ENCODE peak calls at places on chromosomes 16 and 17, in ten cellular contexts. D is NCI-H1436 treated with DMSO at 0.1 percent for 48 hours, N is glutamatergic neuron, Y is PC-3, Q is DMS 273 treated with DMSO at 0.1 percent for 48 hours, B is stomach, W is GM03348, X is RCC 7860, P is Right ventricle myocardium superior, K is psoas muscle. J is an unnamed sample.

GRCh38 chr17:61410100-61410551 is 10.5 kb downstream of the TBX2 start:
- DNase-seq in D (no peak), K (peak), B (no peak), N (peak), X (no peak), W (no peak), P (peak), Y (no peak), Q (no peak), J (no peak)

GRCh38 chr17:68351395-68351794 is 60.1 kb downstream of the ARSG start:
- DNase-seq in B (no peak), N (no peak), Y (peak), Q (no peak), K (no peak), P (peak), D (no peak), W (no peak), X (no peak), J (no peak)

GRCh38 chr17:16281351-16281750 is 64.3 kb downstream of the PIGL start:
- DNase-seq in X (no peak), P (no peak), D (no peak), N (no peak), Q (no peak), B (no peak), Y (peak), W (peak), K (no peak), J (no peak)

GRCh38 chr17:78458739-78459335 is 80.4 kb downstream of the PGS1 start:
- DNase-seq in W (no peak), K (no peak), B (no peak), N (peak), Q (peak), D (no peak), Y (no peak), X (no peak), P (no peak), J (no peak)

GRCh38 chr16:10729649-10730048 is 14.0 kb upstream of the NUBP1 start:
- DNase-seq in B (no peak), X (peak), N (no peak), Q (peak), P (no peak), W (peak), Y (peak), D (no peak), K (peak), J (no peak)

GRCh38 chr16:10751291-10751697 is 7.7 kb downstream of the NUBP1 start:
- DNase-seq in B (no peak), X (no peak), Q (no peak), N (no peak), D (no peak), P (no peak), Y (no peak), W (no peak), K (no peak), J (no peak)

GRCh38 chr17:58569216-58569615 is 54.8 kb upstream of the MTMR4 start:
- DNase-seq in P (no peak), B (no peak), K (no peak), Q (no peak), W (no peak), Y (no peak), N (no peak), X (no peak), D (no peak), J (no peak)

GRCh38 chr17:19977360-19978205 is at the start of gene AKAP10:
- DNase-seq in W (peak), P (peak), Q (peak), N (peak), K (peak), X (peak), D (peak), B (peak), Y (peak), J (peak)

GRCh38 chr16:5056347-5056746 is 9.4 kb downstream of the C16orf89 start:
- DNase-seq in P (peak), B (peak), Q (no peak), N (peak), D (no peak), X (no peak), W (peak), K (no peak), Y (peak), J (no peak)

GRCh38 chr17:64687376-64687775 is 25.3 kb upstream of the SMURF2 start:
- DNase-seq in P (no peak), X (peak), D (no peak), N (no peak), B (no peak), Q (no peak), W (no peak), Y (no peak), K (no peak), J (no peak)

GRCh38 chr16:79215289-79215688 is 385.2 kb downstream of the MAF start:
- DNase-seq in X (no peak), P (no peak), B (no peak), Y (no peak), W (no peak), Q (no peak), D (no peak), K (no peak), N (no peak), J (no peak)

GRCh38 chr17:17822189-17822978 is 14.4 kb downstream of the SREBF1 start:
- DNase-seq in D (no peak), N (no peak), Q (no peak), P (peak), W (peak), K (peak), Y (no peak), X (no peak), B (peak), J (peak)

GRCh38 chr17:35892091-35892637 is 12.0 kb upstream of the CCL5 start:
- DNase-seq in Q (no peak), X (peak), Y (no peak), K (no peak), N (no peak), P (no peak), D (no peak), B (no peak), W (no peak), J (no peak)

GRCh38 chr16:17289671-17290070 is 181.1 kb downstream of the XYLT1 start:
- DNase-seq in W (no peak), N (no peak), B (no peak), K (no peak), Y (no peak), P (no peak), X (no peak), D (no peak), Q (no peak), J (no peak)

GRCh38 chr17:30382345-30382744 is 3.6 kb downstream of the CPD start:
- DNase-seq in K (no peak), Y (no peak), N (no peak), X (no peak), Q (no peak), W (no peak), B (no peak), P (no peak), D (no peak), J (no peak)

GRCh38 chr16:50450957-50451356 is 82.2 kb upstream of the BRD7 start:
- DNase-seq in N (no peak), K (no peak), Y (no peak), Q (no peak), X (no peak), W (no peak), B (no peak), P (no peak), D (no peak), J (no peak)

GRCh38 chr16:13923703-13924298 is 3.8 kb downstream of the ERCC4 start:
- DNase-seq in N (no peak), B (no peak), K (no peak), X (peak), Q (peak), W (peak), Y (peak), D (no peak), P (no peak), J (no peak)

GRCh38 chr16:2487903-2488531 is 13.1 kb downstream of the TBC1D24 start:
- DNase-seq in B (no peak), X (no peak), W (no peak), Y (no peak), D (no peak), Q (no peak), P (peak), K (no peak), N (peak), J (peak)

GRCh38 chr17:4897785-4898184 is 1.6 kb upstream of the C17orf107 start:
- DNase-seq in K (peak), W (no peak), B (no peak), N (no peak), X (no peak), Y (no peak), D (no peak), Q (no peak), P (no peak), J (no peak)

GRCh38 chr16:88407807-88408206 is 25.0 kb downstream of the ZNF469 start:
- DNase-seq in N (no peak), Y (no peak), X (no peak), W (no peak), B (no peak), P (no peak), K (no peak), Q (no peak), D (no peak), J (no peak)

GRCh38 chr17:30240177-30240576 is 4.7 kb upstream of the SLC6A4 start:
- DNase-seq in Y (no peak), X (no peak), W (no peak), D (no peak), N (no peak), Q (no peak), K (no peak), P (no peak), B (no peak), J (no peak)

GRCh38 chr16:66878067-66878466 is 2.2 kb upstream of the PDP2 start:
- DNase-seq in B (no peak), X (peak), D (no peak), N (no peak), Q (peak), Y (no peak), K (no peak), P (no peak), W (peak), J (no peak)

GRCh38 chr16:4529085-4530060 is 9.2 kb downstream of the CDIP1 start:
- DNase-seq in N (no peak), K (no peak), W (no peak), Q (no peak), Y (no peak), B (no peak), D (no peak), X (peak), P (no peak), J (no peak)

GRCh38 chr17:34647511-34647910 is 68.1 kb downstream of the TMEM132E start:
- DNase-seq in P (no peak), X (no peak), Q (no peak), B (no peak), K (no peak), Y (no peak), W (no peak), N (no peak), D (no peak), J (no peak)

GRCh38 chr16:25210758-25211157 is 6.0 kb upstream of the AQP8 start:
- DNase-seq in X (peak), B (no peak), N (no peak), Q (no peak), Y (peak), W (no peak), P (no peak), D (no peak), K (no peak), J (no peak)

GRCh38 chr16:84194470-84195200 is 3.7 kb downstream of the ADAD2 start:
- DNase-seq in X (no peak), B (no peak), P (no peak), D (no peak), Y (no peak), K (no peak), Q (no peak), W (no peak), N (peak), J (no peak)

J was measured in Right ventricle myocardium inferior.